ENCODE peak calls at places on chromosomes 12 and 14, in ten cellular contexts. G is heart left ventricle, T is fibroblast of mammary gland, A is fibroblast of villous mesenchyme, H is HFF-Myc, K is AG09319, M is GM20000, Z is neural crest cell, X is GM13976, V is progenitor cell of endocrine pancreas. O is an unnamed sample.

GRCh38 chr12:15522574-15523187 is 200.4 kb downstream of the PTPRO start:
- DNase-seq in G (no peak), T (peak), A (peak), H (no peak), K (no peak), M (peak), Z (no peak), X (peak), V (no peak), O (peak)

GRCh38 chr12:1504304-1505150 is 89.9 kb downstream of the FBXL14 start:
- DNase-seq in G (no peak), T (no peak), A (no peak), H (no peak), K (no peak), M (no peak), Z (no peak), X (no peak), V (no peak), O (no peak)

GRCh38 chr12:14952295-14952995 is 9.0 kb downstream of the ARHGDIB start:
- DNase-seq in G (no peak), T (peak), A (peak), H (peak), K (peak), M (peak), Z (no peak), X (peak), V (no peak), O (peak)

GRCh38 chr12:33546004-33546403 is 106.4 kb upstream of the SYT10 start:
- DNase-seq in G (no peak), T (no peak), A (no peak), H (no peak), K (no peak), M (no peak), Z (no peak), X (no peak), V (no peak), O (no peak)

GRCh38 chr12:75913502-75914110 is 118.0 kb downstream of the PHLDA1 start:
- DNase-seq in G (peak), T (no peak), A (no peak), H (no peak), K (no peak), M (no peak), Z (no peak), X (no peak), V (no peak), O (no peak)

GRCh38 chr12:128796439-128797118 is 27.2 kb downstream of the SLC15A4 start:
- DNase-seq in G (no peak), T (no peak), A (no peak), H (no peak), K (no peak), M (peak), Z (no peak), X (no peak), V (no peak), O (no peak)

GRCh38 chr12:9349888-9350885 is 142.0 kb upstream of the PZP start:
- DNase-seq in G (no peak), T (no peak), A (peak), H (no peak), K (no peak), M (no peak), Z (no peak), X (no peak), V (no peak), O (no peak)

GRCh38 chr14:51738754-51739153 is 87.0 kb downstream of the FRMD6 start:
- DNase-seq in G (no peak), T (no peak), A (no peak), H (no peak), K (no peak), M (peak), Z (no peak), X (no peak), V (no peak), O (peak)

GRCh38 chr14:101908795-101909194 is 55.6 kb upstream of the DYNC1H1 start:
- DNase-seq in G (no peak), T (no peak), A (no peak), H (no peak), K (no peak), M (no peak), Z (no peak), X (no peak), V (no peak), O (no peak)

GRCh38 chr12:125206757-125207156 is 141.5 kb downstream of the AACS start:
- DNase-seq in G (no peak), T (no peak), A (no peak), H (no peak), K (no peak), M (no peak), Z (no peak), X (no peak), V (no peak), O (no peak)

GRCh38 chr12:125210104-125210755 is 145.0 kb downstream of the AACS start:
- DNase-seq in G (no peak), T (no peak), A (no peak), H (no peak), K (no peak), M (no peak), Z (no peak), X (no peak), V (no peak), O (no peak)

GRCh38 chr12:125214289-125214688 is 149.1 kb downstream of the AACS start:
- DNase-seq in G (no peak), T (no peak), A (no peak), H (no peak), K (no peak), M (no peak), Z (no peak), X (no peak), V (no peak), O (no peak)

GRCh38 chr12:125211464-125211863 is 146.2 kb downstream of the AACS start:
- DNase-seq in G (no peak), T (no peak), A (no peak), H (no peak), K (no peak), M (no peak), Z (no peak), X (no peak), V (no peak), O (no peak)

GRCh38 chr12:125208942-125209341 is 143.7 kb downstream of the AACS start:
- DNase-seq in G (no peak), T (no peak), A (no peak), H (no peak), K (no peak), M (no peak), Z (no peak), X (no peak), V (no peak), O (no peak)
- TF ChIP-seq CTCF in G (no peak), T (no peak), A (no peak), H (no peak), K (no peak), M (no peak), Z (no peak), X (no peak), V (no peak), O (no peak)

DNA sequence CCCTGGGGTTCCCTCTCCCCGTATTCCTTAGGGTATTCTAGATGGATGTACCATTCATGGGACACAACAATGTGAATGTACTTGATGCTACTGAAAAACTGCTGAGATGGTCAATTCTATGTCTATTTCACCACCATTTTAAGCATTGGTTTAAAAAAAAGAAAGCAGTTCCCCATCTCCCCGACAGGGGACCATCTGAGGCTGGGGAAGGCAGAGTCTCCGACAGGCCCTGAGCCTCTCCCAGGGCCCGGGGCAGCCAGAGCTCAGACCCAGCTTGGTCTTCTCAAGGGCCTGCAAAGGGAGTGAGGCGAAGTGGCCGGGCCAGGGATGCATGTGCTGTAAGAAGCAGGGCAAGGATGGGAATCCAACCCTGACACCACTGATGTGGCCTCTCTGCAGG is 234.2 kb downstream of the BCL11B start:
- DNase-seq in G (no peak), T (no peak), A (no peak), H (no peak), K (no peak), M (no peak), Z (no peak), X (no peak), V (no peak), O (no peak)
- TF ChIP-seq CTCF in G (no peak), T (peak), A (no peak), H (no peak), K (no peak), M (no peak), Z (peak), X (no peak), V (peak), O (no peak)

GRCh38 chr12:125773033-125773432 is 707.8 kb downstream of the AACS start:
- DNase-seq in G (no peak), T (peak), A (no peak), H (no peak), K (no peak), M (peak), Z (peak), X (peak), V (no peak), O (peak)
- TF ChIP-seq CTCF in G (peak), T (peak), A (no peak), H (peak), K (no peak), M (peak), Z (peak), X (peak), V (peak), O (no peak)

GRCh38 chr12:22684124-22684523 is 59.2 kb downstream of the ETNK1 start:
- DNase-seq in G (no peak), T (no peak), A (no peak), H (no peak), K (no peak), M (no peak), Z (no peak), X (no peak), V (no peak), O (no peak)
- TF ChIP-seq CTCF in G (no peak), T (no peak), A (no peak), H (no peak), K (no peak), M (no peak), Z (no peak), X (no peak), V (no peak), O (no peak)

GRCh38 chr14:20818861-20819260 is 16.2 kb upstream of the RNASE1 start:
- DNase-seq in G (no peak), T (no peak), A (no peak), H (no peak), K (no peak), M (no peak), Z (no peak), X (no peak), V (no peak), O (no peak)
- TF ChIP-seq CTCF in G (no peak), T (no peak), A (no peak), H (peak), K (no peak), M (no peak), Z (no peak), X (no peak), V (no peak), O (peak)

GRCh38 chr12:6355491-6356373 is 13.9 kb upstream of the TNFRSF1A start:
- DNase-seq in G (no peak), T (no peak), A (no peak), H (no peak), K (no peak), M (no peak), Z (no peak), X (no peak), V (no peak), O (no peak)

GRCh38 chr12:6351622-6352021 is 9.7 kb upstream of the TNFRSF1A start:
- DNase-seq in G (no peak), T (no peak), A (no peak), H (no peak), K (no peak), M (no peak), Z (no peak), X (no peak), V (no peak), O (no peak)

GRCh38 chr12:6356374-6356820 is 14.5 kb upstream of the TNFRSF1A start:
- DNase-seq in G (no peak), T (no peak), A (no peak), H (no peak), K (no peak), M (no peak), Z (no peak), X (no peak), V (no peak), O (no peak)

GRCh38 chr12:6352198-6353173 is 10.6 kb upstream of the TNFRSF1A start:
- DNase-seq in G (no peak), T (no peak), A (no peak), H (no peak), K (no peak), M (no peak), Z (no peak), X (no peak), V (no peak), O (no peak)

GRCh38 chr12:6354539-6355393 is 12.9 kb upstream of the TNFRSF1A start:
- DNase-seq in G (no peak), T (no peak), A (no peak), H (no peak), K (no peak), M (no peak), Z (no peak), X (no peak), V (no peak), O (no peak)
- TF ChIP-seq CTCF in G (no peak), T (no peak), A (no peak), H (no peak), K (no peak), M (no peak), Z (no peak), X (no peak), V (no peak), O (no peak)

GRCh38 chr14:77761205-77761931 is 412 bp upstream of the SNW1 start:
- DNase-seq in G (peak), T (peak), A (peak), H (no peak), K (no peak), M (no peak), Z (peak), X (peak), V (no peak), O (peak)
- TF ChIP-seq CTCF in G (peak), T (peak), A (peak), H (peak), K (peak), M (peak), Z (peak), X (peak), V (peak), O (peak)

GRCh38 chr12:77045183-77045582 is 20.2 kb downstream of the E2F7 start:
- DNase-seq in G (no peak), T (no peak), A (no peak), H (no peak), K (no peak), M (no peak), Z (no peak), X (no peak), V (no peak), O (no peak)

GRCh38 chr12:77049767-77050353 is 15.5 kb downstream of the E2F7 start:
- DNase-seq in G (no peak), T (peak), A (peak), H (peak), K (peak), M (peak), Z (no peak), X (peak), V (no peak), O (peak)

GRCh38 chr12:77053259-77053658 is 12.1 kb downstream of the E2F7 start:
- DNase-seq in G (no peak), T (no peak), A (no peak), H (no peak), K (no peak), M (no peak), Z (no peak), X (no peak), V (no peak), O (no peak)

GRCh38 chr12:77042834-77043233 is 22.5 kb downstream of the E2F7 start:
- DNase-seq in G (no peak), T (no peak), A (no peak), H (no peak), K (no peak), M (no peak), Z (no peak), X (no peak), V (no peak), O (no peak)

DNA sequence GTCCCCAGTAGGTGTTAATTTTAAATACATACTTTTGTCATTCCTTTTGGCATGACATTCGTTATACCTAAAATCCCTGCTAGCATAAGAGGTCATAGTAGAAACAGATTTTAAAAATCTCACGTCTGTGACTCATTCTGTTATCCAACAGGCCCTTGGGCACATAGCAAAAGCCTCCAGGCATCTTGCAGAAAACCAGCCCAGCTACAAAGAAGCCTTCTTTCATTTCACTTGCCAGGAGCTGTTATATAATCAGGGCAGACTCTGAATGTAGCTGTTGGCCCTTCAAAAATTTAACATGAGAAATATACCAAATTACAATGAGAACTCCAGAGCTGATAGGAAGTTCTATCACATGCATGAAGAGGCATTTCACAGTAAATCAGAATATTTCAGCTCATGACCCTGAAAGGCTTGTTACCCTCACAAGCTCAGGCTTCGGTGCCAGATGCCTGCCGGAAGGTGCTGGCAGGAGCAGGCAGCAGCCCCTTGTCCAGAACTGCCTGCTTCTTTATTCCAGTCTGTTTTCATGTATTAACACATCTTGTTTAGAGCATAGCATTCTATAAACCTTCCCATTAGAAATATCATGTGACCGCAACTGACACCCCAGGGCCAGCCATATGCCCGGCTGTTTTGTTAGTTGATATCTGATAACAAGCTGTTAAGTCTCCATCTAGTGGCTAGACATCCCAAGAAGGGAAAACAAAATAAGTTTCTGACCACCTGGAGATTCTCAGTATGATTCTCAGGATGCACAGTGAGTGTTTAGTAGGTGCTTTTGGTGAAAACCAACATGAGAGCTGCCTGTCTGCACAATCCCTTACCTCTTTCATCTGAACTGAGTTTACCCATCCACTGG is 17.8 kb downstream of the E2F7 start:
- DNase-seq in G (no peak), T (no peak), A (no peak), H (no peak), K (no peak), M (no peak), Z (no peak), X (no peak), V (no peak), O (no peak)
- TF ChIP-seq CTCF in G (no peak), T (no peak), A (peak), H (no peak), K (peak), M (no peak), Z (no peak), X (peak), V (no peak), O (no peak)